ENCODE peak calls at places on chromosomes 16 and 17, in nine cellular contexts. F, J, Y, U, E, B, N, D and C are unnamed samples.

GRCh38 chr17:50837980-50838954 is 2.9 kb downstream of the WFIKKN2 start:
- DNase-seq in J (no peak), B (peak; percentile 35), F (no peak), D (no peak), Y (no peak), E (no peak), U (no peak), N (no peak), C (peak; percentile 62)

GRCh38 chr17:47222032-47222431 is 12.9 kb downstream of the MYL4 start:
- DNase-seq in U (no peak), F (no peak), D (no peak), E (no peak), Y (no peak), J (no peak), N (no peak), B (no peak), C (no peak)

GRCh38 chr16:73735018-73735417 is 561.6 kb upstream of the PSMD7 start:
- DNase-seq in U (peak; percentile 11), B (no peak), E (no peak), Y (no peak), J (no peak), F (peak; percentile 44), N (peak; percentile 80), D (no peak), C (no peak)

GRCh38 chr16:66434619-66435430 is 7.7 kb downstream of the BEAN1 start:
- DNase-seq in E (no peak), U (no peak), Y (no peak), F (no peak), B (no peak), N (peak; percentile 59), J (no peak), D (peak; percentile 77), C (no peak)

GRCh38 chr16:70553175-70553574 is 29.6 kb downstream of the SF3B3 start:
- DNase-seq in D (no peak), B (no peak), U (no peak), F (peak; percentile 28), E (no peak), Y (no peak), J (no peak), N (no peak), C (peak; percentile 78)

GRCh38 chr17:6599364-6599763 is 41.1 kb downstream of the KIAA0753 start:
- DNase-seq in D (no peak), F (no peak), B (no peak), Y (no peak), E (no peak), N (peak; percentile 5), U (no peak), J (no peak), C (no peak)

GRCh38 chr17:79027925-79028491 is 4.0 kb downstream of the C1QTNF1 start:
- DNase-seq in U (no peak), Y (peak; percentile 22), J (no peak), F (peak; percentile 89), B (peak; percentile 92), E (no peak), N (no peak), D (no peak), C (peak; percentile 92)

GRCh38 chr17:8788998-8789397 is 10.2 kb downstream of the MFSD6L start:
- DNase-seq in D (no peak), B (no peak), J (no peak), U (no peak), N (no peak), E (no peak), F (no peak), Y (no peak), C (no peak)

GRCh38 chr16:51752596-51752995 is 601.5 kb upstream of the SALL1 start:
- DNase-seq in B (no peak), N (no peak), U (no peak), E (no peak), D (no peak), J (no peak), F (no peak), Y (no peak), C (no peak)

GRCh38 chr17:79052131-79052530 is 22.5 kb upstream of the ENGASE start:
- DNase-seq in N (no peak), F (no peak), U (no peak), E (no peak), D (no peak), J (no peak), Y (no peak), B (no peak), C (no peak)

GRCh38 chr17:17082878-17083277 is 40.6 kb downstream of the MPRIP start:
- DNase-seq in J (no peak), F (no peak), B (no peak), Y (no peak), U (no peak), N (no peak), D (no peak), E (peak; percentile 16), C (no peak)

GRCh38 chr17:65593870-65594584 is 32.6 kb upstream of the AXIN2 start:
- DNase-seq in Y (no peak), E (no peak), J (no peak), F (peak; percentile 37), U (no peak), D (no peak), B (no peak), N (no peak), C (peak; percentile 93)

GRCh38 chr17:65592131-65592965 is 30.9 kb upstream of the AXIN2 start:
- DNase-seq in U (no peak), J (no peak), E (no peak), F (no peak), B (no peak), N (no peak), Y (no peak), D (no peak), C (no peak)

GRCh38 chr17:65595071-65595655 is 33.7 kb upstream of the AXIN2 start:
- DNase-seq in B (no peak), F (no peak), D (no peak), U (no peak), N (peak; percentile 64), Y (no peak), J (no peak), E (no peak), C (no peak)

GRCh38 chr17:65593092-65593869 is 31.8 kb upstream of the AXIN2 start:
- DNase-seq in F (no peak), J (no peak), D (no peak), U (no peak), E (no peak), N (no peak), B (no peak), Y (no peak), C (no peak)

DNA sequence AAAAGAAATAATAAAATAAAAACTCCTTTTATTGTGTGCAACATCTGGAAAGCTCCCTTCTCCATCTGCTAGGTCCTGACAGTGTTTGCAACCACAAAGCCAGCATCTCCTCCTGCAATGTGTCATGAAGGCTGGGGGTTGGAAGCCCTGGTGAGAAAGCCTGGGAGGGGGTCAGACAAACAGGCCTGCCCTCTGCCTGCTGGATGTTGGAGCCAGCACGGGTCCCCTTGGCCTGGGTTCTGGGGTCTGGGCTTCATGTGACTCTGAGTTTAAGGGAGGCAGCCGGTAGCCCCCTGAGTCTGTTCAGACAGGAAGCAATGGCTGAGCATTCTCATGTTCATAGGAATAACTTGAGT is 33.1 kb upstream of the AXIN2 start:
- DNase-seq in D (no peak), U (no peak), N (no peak), F (peak; percentile 37), J (no peak), E (no peak), Y (no peak), B (no peak), C (no peak)
- H3K4me3 ChIP-seq in D (peak overlapping the region; percentile 46), U (no peak overlapping the region), N (no peak overlapping the region), F (no peak overlapping the region), J (no peak overlapping the region), E (no peak overlapping the region), Y (no peak overlapping the region), B (no peak overlapping the region), C (peak overlapping the region; percentile 51)

DNA sequence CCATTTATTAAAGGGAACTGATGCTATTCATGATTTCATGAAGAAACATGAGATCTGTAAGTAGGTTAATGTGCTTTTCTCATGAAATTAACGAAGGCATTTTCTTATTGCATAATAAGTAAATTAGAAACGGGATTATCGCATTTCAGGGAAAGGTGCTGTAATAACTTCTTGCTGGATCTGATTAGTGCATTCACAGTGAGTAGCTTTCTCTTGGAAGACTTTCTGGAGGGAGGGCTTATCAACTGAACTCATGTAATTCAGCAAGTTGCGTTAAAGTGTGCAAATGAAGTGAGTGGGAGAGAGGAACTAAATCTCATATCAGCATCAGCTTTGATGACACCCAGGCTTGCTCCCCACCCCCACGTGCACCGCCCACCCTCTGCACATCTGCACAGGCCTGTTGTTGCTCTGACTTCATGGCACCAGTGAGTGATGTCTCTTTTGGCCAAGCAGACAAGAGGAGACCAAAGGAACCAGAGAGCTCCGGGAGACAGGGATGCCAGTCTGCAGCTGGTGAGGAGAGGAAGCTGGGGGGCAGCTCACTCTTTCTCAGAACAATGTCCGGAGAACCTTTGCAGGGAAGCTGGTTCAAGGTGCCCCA is 26.3 kb upstream of the GAS7 start:
- DNase-seq in U (no peak), N (no peak), F (peak; percentile 14), E (no peak), J (no peak), Y (no peak), B (no peak), D (no peak), C (no peak)
- H3K27ac ChIP-seq in U (no peak overlapping the region), N (no peak overlapping the region), F (no peak overlapping the region), E (no peak overlapping the region), J (no peak overlapping the region), Y (no peak overlapping the region), B (no peak overlapping the region), D (no peak overlapping the region), C (no peak overlapping the region)

GRCh38 chr16:85571563-85571812 is 41.6 kb upstream of the GSE1 start:
- DNase-seq in E (no peak), B (no peak), N (no peak), J (no peak), U (no peak), Y (no peak), F (no peak), D (no peak), C (no peak)

GRCh38 chr16:85570213-85570734 is 42.8 kb upstream of the GSE1 start:
- DNase-seq in D (no peak), B (no peak), F (no peak), E (no peak), Y (no peak), U (no peak), N (peak; percentile 81), J (peak; percentile 56), C (no peak)

GRCh38 chr16:85570735-85571562 is 42.2 kb upstream of the GSE1 start:
- DNase-seq in J (no peak), B (peak; percentile 78), N (peak; percentile 42), Y (no peak), E (peak; percentile 93), U (peak; percentile 77), D (no peak), F (no peak), C (no peak)

GRCh38 chr16:85573045-85573695 is 40.0 kb upstream of the GSE1 start:
- DNase-seq in F (no peak), U (no peak), D (no peak), E (no peak), N (no peak), J (no peak), B (no peak), Y (no peak), C (no peak)

GRCh38 chr16:85571813-85572619 is 41.1 kb upstream of the GSE1 start:
- DNase-seq in N (no peak), U (no peak), E (no peak), F (no peak), J (no peak), Y (no peak), B (no peak), D (no peak), C (no peak)
- H3K4me1 ChIP-seq in N (peaks cover 16% of the 10 kb centered on the region), U (peaks cover 44% of the 10 kb centered on the region), E (peaks cover 100% of the 10 kb centered on the region), F (peaks cover 63% of the 10 kb centered on the region), J (peaks cover 33% of the 10 kb centered on the region), Y (peaks cover 77% of the 10 kb centered on the region), B (peaks cover 53% of the 10 kb centered on the region), D (peaks cover 64% of the 10 kb centered on the region), C (peaks cover 30% of the 10 kb centered on the region)

GRCh38 chr17:29616300-29617048 is 6.2 kb downstream of the CORO6 start:
- DNase-seq in J (no peak), E (no peak), N (peak; percentile 51), U (no peak), F (no peak), B (peak; percentile 70), D (peak; percentile 36), Y (peak; percentile 12), C (peak; percentile 63)
- H3K4me3 ChIP-seq in J (no peak overlapping the region), E (peak overlapping the region; percentile 39), N (no peak overlapping the region), U (peak overlapping the region; percentile 67), F (no peak overlapping the region), B (peak overlapping the region; percentile 47), D (peak overlapping the region; percentile 67), Y (no peak overlapping the region), C (no peak overlapping the region)